ENCODE peak calls at places on chromosome 15, in seven cellular contexts. One of them, this sample, is unnamed.

GRCh38 chr15:85424154-85424553 is 43.8 kb downstream of the AKAP13 start:
- DNase-seq in MCF 10A: no peak
- DNase-seq in mammary epithelial cell: no peak
- DNase-seq in neural crest cell: no peak
- DNase-seq in adrenal gland: no peak
- DNase-seq in stimulated activated CD4-positive, alpha-beta T cell treated with anti-CD3 and anti-CD28 coated beads, Interleukin-2, amount 100 ng/mL, for 4 hours: no peak
- DNase-seq in lower lobe of right lung: no peak
- DNase-seq in this sample: no peak

GRCh38 chr15:76150508-76150907 is 90.7 kb downstream of the TMEM266 start:
- DNase-seq in mammary epithelial cell: no peak
- DNase-seq in lower lobe of right lung: peak
- DNase-seq in stimulated activated CD4-positive, alpha-beta T cell treated with anti-CD3 and anti-CD28 coated beads, Interleukin-2, amount 100 ng/mL, for 4 hours: no peak
- DNase-seq in neural crest cell: no peak
- DNase-seq in adrenal gland: peak
- DNase-seq in MCF 10A: no peak
- DNase-seq in this sample: no peak

GRCh38 chr15:96334017-96334704 is 3.7 kb downstream of the NR2F2 start:
- DNase-seq in lower lobe of right lung: peak
- DNase-seq in MCF 10A: no peak
- DNase-seq in adrenal gland: peak
- DNase-seq in neural crest cell: no peak
- DNase-seq in mammary epithelial cell: no peak
- DNase-seq in stimulated activated CD4-positive, alpha-beta T cell treated with anti-CD3 and anti-CD28 coated beads, Interleukin-2, amount 100 ng/mL, for 4 hours: no peak
- DNase-seq in this sample: no peak

GRCh38 chr15:35121611-35122359 is 36.7 kb upstream of the NANOGP8 start:
- DNase-seq in adrenal gland: no peak
- DNase-seq in neural crest cell: no peak
- DNase-seq in mammary epithelial cell: no peak
- DNase-seq in MCF 10A: no peak
- DNase-seq in lower lobe of right lung: no peak
- DNase-seq in stimulated activated CD4-positive, alpha-beta T cell treated with anti-CD3 and anti-CD28 coated beads, Interleukin-2, amount 100 ng/mL, for 4 hours: no peak
- DNase-seq in this sample: no peak

GRCh38 chr15:94352940-94353820 is 121.8 kb downstream of the MCTP2 start:
- DNase-seq in stimulated activated CD4-positive, alpha-beta T cell treated with anti-CD3 and anti-CD28 coated beads, Interleukin-2, amount 100 ng/mL, for 4 hours: no peak
- DNase-seq in neural crest cell: no peak
- DNase-seq in adrenal gland: peak
- DNase-seq in MCF 10A: no peak
- DNase-seq in mammary epithelial cell: no peak
- DNase-seq in lower lobe of right lung: no peak
- DNase-seq in this sample: no peak

GRCh38 chr15:73232771-73233170 is 136.0 kb downstream of the HCN4 start:
- DNase-seq in MCF 10A: no peak
- DNase-seq in stimulated activated CD4-positive, alpha-beta T cell treated with anti-CD3 and anti-CD28 coated beads, Interleukin-2, amount 100 ng/mL, for 4 hours: no peak
- DNase-seq in adrenal gland: no peak
- DNase-seq in mammary epithelial cell: no peak
- DNase-seq in lower lobe of right lung: no peak
- DNase-seq in neural crest cell: no peak
- DNase-seq in this sample: no peak

GRCh38 chr15:101045236-101045646 is 126.1 kb downstream of the LRRK1 start:
- DNase-seq in MCF 10A: no peak
- DNase-seq in adrenal gland: peak
- DNase-seq in stimulated activated CD4-positive, alpha-beta T cell treated with anti-CD3 and anti-CD28 coated beads, Interleukin-2, amount 100 ng/mL, for 4 hours: no peak
- DNase-seq in lower lobe of right lung: peak
- DNase-seq in mammary epithelial cell: no peak
- DNase-seq in neural crest cell: no peak
- DNase-seq in this sample: no peak

GRCh38 chr15:80436511-80437307 is 32.5 kb downstream of the ARNT2 start:
- DNase-seq in neural crest cell: no peak
- DNase-seq in mammary epithelial cell: peak
- DNase-seq in MCF 10A: peak
- DNase-seq in stimulated activated CD4-positive, alpha-beta T cell treated with anti-CD3 and anti-CD28 coated beads, Interleukin-2, amount 100 ng/mL, for 4 hours: no peak
- DNase-seq in lower lobe of right lung: no peak
- DNase-seq in adrenal gland: no peak
- DNase-seq in this sample: no peak